ENCODE peak calls at places on chromosomes 11 and 22, in six cellular contexts. X is CD4-positive, alpha-beta memory T cell; A is heart left ventricle; Y is H9; O is mucosa of descending colon; B is pancreas. U is an unnamed sample.

GRCh38 chr11:126989942-126990715 is 10.4 kb downstream of the KIRREL3 start:
- DNase-seq in X (peak; percentile 30), A (peak; percentile 74), Y (peak; percentile 94), O (peak; percentile 80), B (peak; percentile 51), U (peak; percentile 69)

GRCh38 chr22:41983516-41983915 is 14.3 kb downstream of the SEPTIN3 start:
- DNase-seq in X (no peak), A (no peak), Y (no peak), O (no peak), B (no peak), U (no peak)

GRCh38 chr11:36131719-36132349 is 157.4 kb downstream of the COMMD9 start:
- DNase-seq in X (no peak), A (peak; percentile 48), Y (peak; percentile 69), O (peak; percentile 40), B (peak; percentile 37), U (no peak)

GRCh38 chr11:36953986-36954385 is 355.9 kb upstream of the RAG2 start:
- DNase-seq in X (no peak), A (no peak), Y (no peak), O (no peak), B (no peak), U (no peak)

GRCh38 chr22:50056214-50056972 is 1.7 kb downstream of the TTLL8 start:
- DNase-seq in X (no peak), A (no peak), Y (no peak), O (no peak), B (no peak), U (no peak)

GRCh38 chr11:13279487-13279834 is 1.9 kb downstream of the BMAL1 start:
- DNase-seq in X (no peak), A (no peak), Y (no peak), O (no peak), B (no peak), U (no peak)

GRCh38 chr11:87176044-87176443 is 138.3 kb downstream of the TMEM135 start:
- DNase-seq in X (no peak), A (no peak), Y (no peak), O (no peak), B (no peak), U (no peak)

GRCh38 chr11:2300290-2300935 is 1.3 kb downstream of the C11orf21 start:
- DNase-seq in X (no peak), A (no peak), Y (no peak), O (peak; percentile 4), B (peak; percentile 14), U (peak; percentile 55)

GRCh38 chr11:132848336-132848735 is 684.0 kb downstream of the OPCML start:
- DNase-seq in X (no peak), A (no peak), Y (no peak), O (no peak), B (no peak), U (no peak)

GRCh38 chr11:34792143-34792542 is 124.0 kb downstream of the APIP start:
- DNase-seq in X (no peak), A (no peak), Y (peak; percentile 37), O (no peak), B (no peak), U (no peak)

GRCh38 chr11:843818-844692 is 1.4 kb downstream of the TSPAN4 start:
- DNase-seq in X (no peak), A (peak; percentile 96), Y (peak; percentile 96), O (peak; percentile 79), B (peak; percentile 84), U (peak; percentile 97)

GRCh38 chr22:25930710-25931353 is 188.8 kb downstream of the MYO18B start:
- DNase-seq in X (no peak), A (no peak), Y (no peak), O (no peak), B (no peak), U (no peak)

GRCh38 chr11:68113986-68114385 is 7.2 kb downstream of the CHKA start:
- DNase-seq in X (no peak), A (no peak), Y (peak; percentile 0), O (no peak), B (peak; percentile 5), U (no peak)

GRCh38 chr11:27718346-27718852 is 18.1 kb upstream of the BDNF start:
- DNase-seq in X (no peak), A (no peak), Y (peak; percentile 87), O (no peak), B (no peak), U (no peak)

GRCh38 chr22:46104881-46105493 is 45.3 kb upstream of the PPARA start:
- DNase-seq in X (no peak), A (no peak), Y (no peak), O (no peak), B (no peak), U (no peak)

GRCh38 chr22:25202290-25202921 is 2.7 kb downstream of the CRYBB3 start:
- DNase-seq in X (peak; percentile 32), A (peak; percentile 33), Y (peak; percentile 82), O (peak; percentile 68), B (peak; percentile 21), U (peak; percentile 63)

DNA sequence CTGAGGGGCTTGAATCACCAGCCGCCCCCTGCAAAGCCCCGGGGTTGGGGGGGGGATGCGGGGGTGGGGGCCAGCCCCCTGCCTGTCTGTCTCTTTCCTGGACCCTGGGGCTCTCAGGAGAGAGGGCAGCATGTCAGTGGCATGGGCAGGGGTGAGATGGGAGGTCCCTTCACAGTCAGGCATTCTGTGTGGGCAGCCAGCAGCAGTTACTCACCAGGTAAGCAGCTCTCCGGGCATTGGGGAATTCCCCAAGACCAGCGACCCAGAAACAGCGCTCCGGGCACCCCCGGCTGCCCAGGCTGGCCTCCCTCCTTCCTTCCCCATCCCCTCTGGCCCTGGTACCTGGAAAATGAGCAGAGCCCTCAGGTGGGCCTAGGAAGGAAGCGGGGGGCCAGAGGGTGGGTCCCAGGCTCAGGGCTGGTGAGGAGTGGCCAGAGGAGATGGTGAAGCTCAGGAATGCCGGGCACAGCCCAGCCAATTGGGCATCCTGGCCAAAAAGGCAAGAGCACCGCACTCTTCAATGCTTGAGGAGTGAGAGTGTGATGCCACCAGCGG is 4.2 kb upstream of the LIF start:
- DNase-seq in X (no peak), A (no peak), Y (no peak), O (no peak), B (no peak), U (no peak)
- H3K4me1 ChIP-seq in X (peaks cover 21% of the 10 kb centered on the region), A (no peaks in the 10 kb centered on the region), Y (peaks cover 3% of the 10 kb centered on the region), O (peaks cover 48% of the 10 kb centered on the region), B (no peaks in the 10 kb centered on the region), U (peaks cover 45% of the 10 kb centered on the region)

GRCh38 chr11:118245946-118246562 is 6.1 kb downstream of the MPZL3 start:
- DNase-seq in X (no peak), A (no peak), Y (no peak), O (no peak), B (no peak), U (no peak)

GRCh38 chr11:118241191-118242098 is 10.7 kb downstream of the MPZL3 start:
- DNase-seq in X (peak; percentile 67), A (no peak), Y (no peak), O (peak; percentile 59), B (peak; percentile 51), U (no peak)

GRCh38 chr11:118239509-118239908 is 12.7 kb downstream of the MPZL3 start:
- DNase-seq in X (no peak), A (no peak), Y (no peak), O (peak; percentile 53), B (no peak), U (no peak)

GRCh38 chr11:118243993-118244762 is 8.0 kb downstream of the MPZL3 start:
- DNase-seq in X (no peak), A (no peak), Y (no peak), O (no peak), B (no peak), U (no peak)

DNA sequence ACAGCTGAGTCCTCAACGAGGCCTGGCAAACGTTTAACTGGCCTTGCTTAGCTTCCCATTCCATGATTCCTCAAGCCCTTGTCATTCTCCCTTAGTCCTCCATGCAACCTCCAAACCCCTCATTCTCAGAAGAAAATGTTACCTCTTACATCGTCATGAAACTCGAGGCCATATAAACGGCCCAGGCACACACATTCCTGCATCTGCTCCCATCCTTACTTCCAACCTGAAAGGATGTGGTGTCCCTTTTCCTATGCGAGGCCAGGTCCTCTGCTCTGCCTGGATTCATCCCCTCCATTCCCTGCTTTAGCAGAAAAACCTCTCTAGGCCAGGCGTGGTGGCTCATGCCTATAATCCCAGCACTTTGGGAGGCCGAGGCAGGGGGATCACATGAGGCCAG is 9.0 kb downstream of the MPZL3 start:
- DNase-seq in X (no peak), A (no peak), Y (no peak), O (no peak), B (no peak), U (no peak)
- H3K4me1 ChIP-seq in X (peaks cover 86% of the 10 kb centered on the region), A (no peaks in the 10 kb centered on the region), Y (peaks cover 6% of the 10 kb centered on the region), O (peaks cover 28% of the 10 kb centered on the region), B (peaks cover 17% of the 10 kb centered on the region), U (peaks cover 23% of the 10 kb centered on the region)

GRCh38 chr11:47469411-47470179 is 20.7 kb upstream of the RAPSN start:
- DNase-seq in X (no peak), A (no peak), Y (no peak), O (no peak), B (no peak), U (no peak)

GRCh38 chr11:47470671-47471070 is 21.7 kb upstream of the RAPSN start:
- DNase-seq in X (no peak), A (no peak), Y (no peak), O (no peak), B (no peak), U (no peak)

GRCh38 chr11:47467372-47467771 is 18.4 kb upstream of the RAPSN start:
- DNase-seq in X (no peak), A (no peak), Y (no peak), O (peak; percentile 66), B (no peak), U (no peak)

GRCh38 chr11:47466701-47467250 is 17.8 kb upstream of the RAPSN start:
- DNase-seq in X (no peak), A (peak; percentile 62), Y (no peak), O (peak; percentile 47), B (peak; percentile 75), U (no peak)

DNA sequence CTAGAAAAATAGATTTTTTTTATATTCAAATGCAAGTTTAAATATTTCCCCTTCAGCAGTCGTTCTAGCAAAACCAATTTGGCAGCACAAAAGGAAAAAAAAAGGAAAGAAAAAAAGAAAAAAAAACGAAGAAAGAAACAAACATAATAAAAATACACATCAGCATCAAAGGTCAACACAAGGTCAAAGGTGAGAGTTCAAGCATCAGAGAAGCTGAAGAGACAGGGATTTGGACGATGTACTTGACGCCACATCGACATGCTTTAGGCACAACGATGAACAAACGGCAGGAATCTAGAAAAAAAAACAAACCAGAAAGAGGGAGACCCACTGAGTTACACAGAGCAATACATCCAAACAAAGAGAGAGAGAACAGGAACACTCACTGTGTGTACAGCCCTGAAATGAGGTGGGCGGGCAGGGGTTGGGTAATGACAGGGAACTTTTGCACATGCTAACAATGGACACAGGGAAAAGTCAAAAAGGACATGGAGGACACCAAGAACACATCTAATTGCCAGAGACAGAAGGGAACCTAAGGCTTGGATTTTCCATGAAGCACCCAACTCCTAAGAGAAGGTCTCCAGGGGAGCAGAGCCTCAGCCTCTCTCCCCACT is 19.8 kb upstream of the RAPSN start:
- DNase-seq in X (no peak), A (no peak), Y (no peak), O (no peak), B (no peak), U (no peak)
- H3K4me1 ChIP-seq in X (peaks cover 4% of the 10 kb centered on the region), A (peaks cover 3% of the 10 kb centered on the region), Y (peaks cover 3% of the 10 kb centered on the region), O (peaks cover 15% of the 10 kb centered on the region), B (peaks cover 14% of the 10 kb centered on the region), U (peaks cover 34% of the 10 kb centered on the region)

DNA sequence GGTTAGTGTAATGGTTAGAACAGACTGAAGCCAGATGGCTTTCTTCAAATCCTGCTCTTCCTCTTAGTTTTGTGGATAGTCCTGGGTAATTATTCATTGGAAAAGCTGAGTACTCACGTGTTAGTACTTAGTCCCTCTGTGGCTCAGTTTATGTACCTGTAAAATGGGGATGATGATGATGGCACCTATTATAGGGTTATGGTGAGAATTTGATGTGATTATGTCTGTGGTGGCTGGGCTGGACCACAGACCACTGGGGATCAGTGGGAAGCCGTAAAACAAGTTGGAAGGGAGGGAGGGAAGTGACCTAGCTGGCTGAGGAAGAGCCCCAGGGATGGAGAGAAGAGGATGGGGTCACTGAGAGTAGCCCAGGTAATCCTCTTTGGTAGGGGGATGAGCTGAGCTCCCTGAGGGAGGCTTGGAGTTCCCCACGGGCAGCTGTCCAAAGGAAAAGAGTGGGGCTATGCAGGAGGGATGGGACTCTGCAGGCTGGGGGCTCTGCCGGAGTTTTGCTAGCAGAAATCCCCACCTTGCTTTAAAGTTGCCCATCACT is 19.8 kb downstream of the ARHGEF17 start:
- DNase-seq in X (no peak), A (no peak), Y (no peak), O (no peak), B (no peak), U (no peak)
- H3K4me1 ChIP-seq in X (no peaks in the 10 kb centered on the region), A (peaks cover 15% of the 10 kb centered on the region), Y (peaks cover 11% of the 10 kb centered on the region), O (peaks cover 15% of the 10 kb centered on the region), B (no peaks in the 10 kb centered on the region), U (no peaks in the 10 kb centered on the region)